ENCODE peak calls at places on chromosome 14, in nine cellular contexts. D is CD8-positive, alpha-beta T cell; C is keratinocyte; A is NB4; Y is adrenal gland; J is astrocyte of the spinal cord; F is nephron progenitor cell; I is bronchial epithelial cell; O is pancreas. L is an unnamed sample.

GRCh38 chr14:102015771-102016170 is 51.4 kb downstream of the DYNC1H1 start:
- DNase-seq in A (no peak), D (no peak), C (no peak), O (no peak), I (no peak), J (no peak), Y (no peak), F (no peak), L (no peak)

GRCh38 chr14:56274556-56274955 is 156.3 kb downstream of the PELI2 start:
- DNase-seq in I (no peak), J (peak; percentile 12), F (no peak), Y (no peak), A (no peak), C (no peak), D (no peak), O (no peak), L (no peak)

GRCh38 chr14:72311116-72311515 is 378.9 kb downstream of the RGS6 start:
- DNase-seq in C (no peak), F (no peak), I (no peak), J (no peak), Y (no peak), D (no peak), A (no peak), O (no peak), L (no peak)

GRCh38 chr14:71591929-71592328 is 340.3 kb upstream of the RGS6 start:
- DNase-seq in C (peak; percentile 23), J (peak; percentile 76), Y (no peak), O (no peak), D (no peak), A (peak; percentile 79), I (peak; percentile 81), F (no peak), L (no peak)

GRCh38 chr14:61296707-61297502 is 15.8 kb upstream of the TMEM30B start:
- DNase-seq in C (no peak), I (peak; percentile 57), F (no peak), O (no peak), J (peak; percentile 54), D (no peak), A (peak; percentile 32), Y (no peak), L (no peak)

GRCh38 chr14:77302926-77303325 is 17.8 kb downstream of the POMT2 start:
- DNase-seq in O (no peak), A (no peak), D (no peak), Y (peak; percentile 78), C (peak; percentile 59), F (no peak), I (peak; percentile 94), J (peak; percentile 62), L (no peak)

GRCh38 chr14:56686416-56686815 is 106.8 kb downstream of the TMEM260 start:
- DNase-seq in J (no peak), O (no peak), D (no peak), I (no peak), Y (no peak), A (no peak), C (no peak), F (peak; percentile 7), L (no peak)

GRCh38 chr14:30260772-30261607 is 298.0 kb upstream of the G2E3 start:
- DNase-seq in Y (no peak), O (no peak), F (no peak), I (no peak), C (no peak), J (no peak), D (no peak), A (no peak), L (no peak)

GRCh38 chr14:28774764-28775738 is 8.5 kb downstream of the FOXG1 start:
- DNase-seq in F (no peak), Y (no peak), I (no peak), J (no peak), C (no peak), O (no peak), A (no peak), D (no peak), L (no peak)

GRCh38 chr14:32197919-32198318 is 3.9 kb upstream of the RNU6-7 start:
- DNase-seq in J (no peak), Y (no peak), D (no peak), I (peak; percentile 33), C (no peak), A (no peak), F (no peak), O (no peak), L (no peak)

GRCh38 chr14:72948481-72949138 is 22.3 kb downstream of the DCAF4 start:
- DNase-seq in I (peak; percentile 51), J (peak; percentile 81), C (no peak), O (peak; percentile 86), Y (peak; percentile 78), A (peak; percentile 59), F (peak; percentile 83), D (peak; percentile 68), L (peak; percentile 48)

GRCh38 chr14:36217732-36218131 is 41.2 kb upstream of the PTCSC3 start:
- DNase-seq in O (no peak), F (no peak), A (no peak), D (no peak), J (no peak), Y (no peak), C (no peak), I (peak; percentile 84), L (no peak)

GRCh38 chr14:33999771-34000291 is 49.0 kb upstream of the EGLN3 start:
- DNase-seq in J (no peak), Y (no peak), A (no peak), D (no peak), I (no peak), O (no peak), C (no peak), F (no peak), L (no peak)

GRCh38 chr14:52012635-52013034 is 23.3 kb downstream of the RTRAF start:
- DNase-seq in I (no peak), F (no peak), J (peak; percentile 58), C (no peak), D (no peak), O (no peak), Y (peak; percentile 50), A (peak; percentile 51), L (no peak)

GRCh38 chr14:96583605-96584041 is 81.4 kb downstream of the PAPOLA start:
- DNase-seq in Y (no peak), A (no peak), I (no peak), C (no peak), O (no peak), D (no peak), F (no peak), J (no peak), L (no peak)

GRCh38 chr14:91860238-91860637 is 7.1 kb downstream of the TC2N start:
- DNase-seq in O (no peak), A (no peak), F (no peak), D (no peak), I (no peak), J (no peak), C (no peak), Y (no peak), L (no peak)

GRCh38 chr14:91854327-91854934 is 12.9 kb downstream of the TC2N start:
- DNase-seq in Y (no peak), C (no peak), O (no peak), J (no peak), D (no peak), A (no peak), I (no peak), F (no peak), L (no peak)

GRCh38 chr14:91862417-91862816 is 4.9 kb downstream of the TC2N start:
- DNase-seq in A (no peak), O (no peak), J (no peak), I (no peak), C (no peak), F (no peak), D (no peak), Y (no peak), L (no peak)

GRCh38 chr14:91861091-91861490 is 6.2 kb downstream of the TC2N start:
- DNase-seq in Y (no peak), D (no peak), F (no peak), I (no peak), J (no peak), O (no peak), A (no peak), C (no peak), L (no peak)

DNA sequence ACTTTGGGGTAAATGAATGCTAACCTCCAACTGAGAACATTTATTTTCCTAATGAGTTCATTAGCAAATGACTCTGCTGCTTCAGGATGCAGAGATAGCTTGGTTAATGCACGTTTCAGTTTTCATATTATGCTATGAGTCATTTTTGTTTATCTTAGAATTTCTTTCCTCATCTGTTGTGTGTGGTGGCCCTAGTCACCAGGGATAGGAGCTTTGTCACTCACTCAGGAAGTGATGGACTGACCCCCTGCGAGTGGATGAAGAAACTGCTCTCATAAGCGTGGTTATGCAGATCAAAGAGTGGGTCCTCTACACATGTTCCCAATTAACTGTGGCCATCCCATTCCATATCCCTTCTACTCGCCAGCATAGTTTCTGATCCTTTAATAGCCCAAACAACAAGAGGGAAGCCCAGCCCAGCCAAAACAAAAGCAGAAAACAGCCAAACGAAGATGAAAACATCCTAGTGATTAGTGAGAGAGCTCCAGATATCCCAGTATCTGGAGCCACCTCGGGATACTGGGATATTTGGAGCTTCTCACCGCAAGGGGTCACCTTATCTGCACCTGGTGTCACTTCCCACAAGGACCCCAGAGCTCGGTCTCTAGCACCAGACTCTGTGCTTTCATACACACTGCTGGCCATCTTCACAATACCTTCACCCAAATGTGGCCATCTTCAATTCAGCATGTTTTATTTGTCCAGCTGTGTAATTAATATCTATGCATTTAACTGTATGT is 8.6 kb downstream of the TC2N start:
- DNase-seq in Y (no peak), D (no peak), F (no peak), A (peak; percentile 64), C (no peak), I (peak; percentile 58), O (no peak), J (peak; percentile 44), L (no peak)
- TF ChIP-seq CTCF in Y (no peak), D (no peak), F (no peak), A (peak; percentile 10), C (no peak), I (peak; percentile 4), O (no peak), J (no peak), L (no peak)

GRCh38 chr14:100709252-100709955 is 17.3 kb upstream of the DLK1 start:
- DNase-seq in J (peak; percentile 33), C (no peak), I (no peak), Y (peak; percentile 56), F (peak; percentile 67), D (peak; percentile 24), O (no peak), A (no peak), L (no peak)
- TF ChIP-seq CTCF in J (peak; percentile 72), C (peak; percentile 34), I (peak; percentile 59), Y (peak; percentile 42), F (no peak), D (no peak), O (no peak), A (no peak), L (no peak)

DNA sequence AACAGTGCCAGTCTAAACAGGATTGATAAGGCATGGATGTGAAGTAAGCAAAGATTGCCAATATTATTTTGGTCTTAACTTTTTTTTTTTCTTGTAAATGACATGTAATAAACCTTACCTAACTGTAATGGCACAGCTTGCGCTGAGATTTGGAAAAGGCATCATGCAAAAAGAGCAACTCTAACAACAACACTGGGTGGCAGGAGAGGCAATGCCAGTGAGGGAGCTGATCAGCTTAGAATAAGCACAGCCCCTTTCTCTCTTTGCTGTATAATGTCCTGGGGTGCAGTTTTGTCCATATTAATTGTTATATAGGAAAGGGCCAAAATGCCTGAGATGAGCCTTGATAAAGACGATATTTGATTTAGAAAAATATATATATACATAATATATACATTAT is 1589.7 kb upstream of the FLRT2 start:
- DNase-seq in O (no peak), C (no peak), F (no peak), A (no peak), D (no peak), I (no peak), Y (no peak), J (no peak), L (no peak)
- TF ChIP-seq CTCF in O (no peak), C (no peak), F (no peak), A (no peak), D (no peak), I (no peak), Y (no peak), J (no peak), L (no peak)

GRCh38 chr14:44040561-44040960 is 466.5 kb downstream of the FSCB start:
- DNase-seq in A (no peak), Y (no peak), C (no peak), F (no peak), O (no peak), D (no peak), I (no peak), J (no peak), L (no peak)
- TF ChIP-seq CTCF in A (no peak), Y (no peak), C (no peak), F (no peak), O (no peak), D (no peak), I (no peak), J (no peak), L (no peak)

L was measured in activated B cell treated with CpG ODN at 0.5 μM for 24 hours.